ENCODE peak calls at places on chromosomes 3 and 15, in six cellular contexts. One of them, this sample, is unnamed.

GRCh38 chr3:42763023-42763422 is 10.0 kb downstream of the CCDC13 start:
- DNase-seq in A549: no peak
- DNase-seq in Peyer's patch: no peak
- DNase-seq in thyroid gland: no peak
- DNase-seq in esophagus muscularis mucosa: no peak
- DNase-seq in cardiac muscle cell: peak
- DNase-seq in this sample: peak

GRCh38 chr15:90126022-90126421 is 23.8 kb upstream of the IDH2 start:
- DNase-seq in Peyer's patch: no peak
- DNase-seq in cardiac muscle cell: no peak
- DNase-seq in A549: no peak
- DNase-seq in thyroid gland: no peak
- DNase-seq in esophagus muscularis mucosa: no peak
- DNase-seq in this sample: peak

GRCh38 chr15:56732135-56732880 is 1.0 kb downstream of the ZNF280D start:
- DNase-seq in esophagus muscularis mucosa: no peak
- DNase-seq in Peyer's patch: no peak
- DNase-seq in cardiac muscle cell: peak
- DNase-seq in A549: peak
- DNase-seq in thyroid gland: no peak
- DNase-seq in this sample: peak

GRCh38 chr3:190131329-190131728 is 10.6 kb upstream of the P3H2 start:
- DNase-seq in Peyer's patch: no peak
- DNase-seq in A549: no peak
- DNase-seq in thyroid gland: no peak
- DNase-seq in cardiac muscle cell: peak
- DNase-seq in esophagus muscularis mucosa: no peak
- DNase-seq in this sample: no peak

GRCh38 chr15:51970981-51971352 is 611 bp downstream of the LEO1 start:
- DNase-seq in esophagus muscularis mucosa: no peak
- DNase-seq in thyroid gland: no peak
- DNase-seq in A549: peak
- DNase-seq in Peyer's patch: no peak
- DNase-seq in cardiac muscle cell: no peak
- DNase-seq in this sample: peak

GRCh38 chr15:56052389-56053045 is 59.1 kb upstream of the NEDD4 start:
- DNase-seq in cardiac muscle cell: peak
- DNase-seq in A549: peak
- DNase-seq in esophagus muscularis mucosa: no peak
- DNase-seq in thyroid gland: peak
- DNase-seq in Peyer's patch: no peak
- DNase-seq in this sample: no peak

GRCh38 chr15:98850991-98851776 is 156.4 kb downstream of the PGPEP1L start:
- DNase-seq in thyroid gland: peak
- DNase-seq in A549: peak
- DNase-seq in esophagus muscularis mucosa: peak
- DNase-seq in cardiac muscle cell: peak
- DNase-seq in Peyer's patch: peak
- DNase-seq in this sample: peak

GRCh38 chr15:38072507-38073277 is 138.3 kb downstream of the TMCO5A start:
- DNase-seq in thyroid gland: peak
- DNase-seq in Peyer's patch: peak
- DNase-seq in cardiac muscle cell: peak
- DNase-seq in esophagus muscularis mucosa: no peak
- DNase-seq in A549: peak
- DNase-seq in this sample: peak

GRCh38 chr15:36688310-36689102 is 109.1 kb downstream of the CDIN1 start:
- DNase-seq in cardiac muscle cell: peak
- DNase-seq in A549: no peak
- DNase-seq in thyroid gland: no peak
- DNase-seq in Peyer's patch: no peak
- DNase-seq in esophagus muscularis mucosa: no peak
- DNase-seq in this sample: no peak

GRCh38 chr15:101175396-101175795 is 76.5 kb downstream of the CHSY1 start:
- DNase-seq in A549: no peak
- DNase-seq in Peyer's patch: no peak
- DNase-seq in esophagus muscularis mucosa: no peak
- DNase-seq in cardiac muscle cell: no peak
- DNase-seq in thyroid gland: no peak
- DNase-seq in this sample: no peak

GRCh38 chr3:49120096-49120437 is 556 bp downstream of the USP19 start:
- DNase-seq in cardiac muscle cell: no peak
- DNase-seq in Peyer's patch: no peak
- DNase-seq in esophagus muscularis mucosa: no peak
- DNase-seq in thyroid gland: no peak
- DNase-seq in A549: peak
- DNase-seq in this sample: no peak

GRCh38 chr3:107680698-107681097 is 157.9 kb downstream of the BBX start:
- DNase-seq in Peyer's patch: no peak
- DNase-seq in thyroid gland: no peak
- DNase-seq in esophagus muscularis mucosa: no peak
- DNase-seq in cardiac muscle cell: peak
- DNase-seq in A549: no peak
- DNase-seq in this sample: no peak

GRCh38 chr3:84717894-84718293 is 240.9 kb upstream of the CADM2 start:
- DNase-seq in cardiac muscle cell: no peak
- DNase-seq in thyroid gland: no peak
- DNase-seq in A549: no peak
- DNase-seq in esophagus muscularis mucosa: no peak
- DNase-seq in Peyer's patch: no peak
- DNase-seq in this sample: no peak

GRCh38 chr3:55512586-55513343 is 25.7 kb upstream of the WNT5A start:
- DNase-seq in A549: no peak
- DNase-seq in thyroid gland: no peak
- DNase-seq in esophagus muscularis mucosa: no peak
- DNase-seq in cardiac muscle cell: no peak
- DNase-seq in Peyer's patch: no peak
- DNase-seq in this sample: no peak

GRCh38 chr3:142987080-142987700 is 14.2 kb upstream of the U2SURP start:
- DNase-seq in Peyer's patch: no peak
- DNase-seq in thyroid gland: no peak
- DNase-seq in esophagus muscularis mucosa: no peak
- DNase-seq in A549: peak
- DNase-seq in cardiac muscle cell: peak
- DNase-seq in this sample: no peak

GRCh38 chr3:115819785-115820384 is 196.6 kb downstream of the GAP43 start:
- DNase-seq in Peyer's patch: no peak
- DNase-seq in cardiac muscle cell: peak
- DNase-seq in thyroid gland: peak
- DNase-seq in esophagus muscularis mucosa: no peak
- DNase-seq in A549: peak
- DNase-seq in this sample: peak

GRCh38 chr3:139655880-139656279 is 21.9 kb downstream of the NMNAT3 start:
- DNase-seq in esophagus muscularis mucosa: no peak
- DNase-seq in cardiac muscle cell: peak
- DNase-seq in thyroid gland: peak
- DNase-seq in A549: no peak
- DNase-seq in Peyer's patch: no peak
- DNase-seq in this sample: no peak

GRCh38 chr15:92541197-92542190 is 114.1 kb downstream of the FAM174B start:
- DNase-seq in esophagus muscularis mucosa: no peak
- DNase-seq in Peyer's patch: no peak
- DNase-seq in A549: no peak
- DNase-seq in cardiac muscle cell: no peak
- DNase-seq in thyroid gland: no peak
- DNase-seq in this sample: no peak

GRCh38 chr3:184636774-184637316 is 75.0 kb downstream of the MAGEF1 start:
- DNase-seq in esophagus muscularis mucosa: no peak
- DNase-seq in A549: no peak
- DNase-seq in Peyer's patch: no peak
- DNase-seq in thyroid gland: no peak
- DNase-seq in cardiac muscle cell: peak
- DNase-seq in this sample: no peak

GRCh38 chr3:185807455-185808068 is 17.3 kb downstream of the IGF2BP2 start:
- DNase-seq in thyroid gland: no peak
- DNase-seq in A549: no peak
- DNase-seq in Peyer's patch: no peak
- DNase-seq in esophagus muscularis mucosa: no peak
- DNase-seq in cardiac muscle cell: peak
- DNase-seq in this sample: no peak

GRCh38 chr15:76185716-76186115 is 125.6 kb downstream of the ETFA start:
- DNase-seq in thyroid gland: no peak
- DNase-seq in A549: peak
- DNase-seq in esophagus muscularis mucosa: no peak
- DNase-seq in Peyer's patch: no peak
- DNase-seq in cardiac muscle cell: peak
- DNase-seq in this sample: peak

GRCh38 chr3:195249057-195249770 is 21.7 kb downstream of the XXYLT1 start:
- DNase-seq in esophagus muscularis mucosa: peak
- DNase-seq in cardiac muscle cell: no peak
- DNase-seq in thyroid gland: peak
- DNase-seq in Peyer's patch: peak
- DNase-seq in A549: no peak
- DNase-seq in this sample: no peak

GRCh38 chr15:40160689-40161688 is at the start of gene BUB1B:
- DNase-seq in cardiac muscle cell: peak
- DNase-seq in A549: peak
- DNase-seq in thyroid gland: peak
- DNase-seq in esophagus muscularis mucosa: peak
- DNase-seq in Peyer's patch: peak
- DNase-seq in this sample: peak

GRCh38 chr15:40163657-40164416 is 3.0 kb downstream of the BUB1B start:
- DNase-seq in cardiac muscle cell: no peak
- DNase-seq in thyroid gland: no peak
- DNase-seq in A549: no peak
- DNase-seq in Peyer's patch: no peak
- DNase-seq in esophagus muscularis mucosa: no peak
- DNase-seq in this sample: no peak

GRCh38 chr15:40162552-40162951 is 1.7 kb downstream of the BUB1B start:
- DNase-seq in A549: no peak
- DNase-seq in thyroid gland: no peak
- DNase-seq in Peyer's patch: no peak
- DNase-seq in cardiac muscle cell: no peak
- DNase-seq in esophagus muscularis mucosa: no peak
- DNase-seq in this sample: no peak

GRCh38 chr15:40160021-40160420 is 848 bp upstream of the BUB1B start:
- DNase-seq in Peyer's patch: no peak
- DNase-seq in thyroid gland: no peak
- DNase-seq in cardiac muscle cell: no peak
- DNase-seq in A549: no peak
- DNase-seq in esophagus muscularis mucosa: peak
- DNase-seq in this sample: no peak

DNA sequence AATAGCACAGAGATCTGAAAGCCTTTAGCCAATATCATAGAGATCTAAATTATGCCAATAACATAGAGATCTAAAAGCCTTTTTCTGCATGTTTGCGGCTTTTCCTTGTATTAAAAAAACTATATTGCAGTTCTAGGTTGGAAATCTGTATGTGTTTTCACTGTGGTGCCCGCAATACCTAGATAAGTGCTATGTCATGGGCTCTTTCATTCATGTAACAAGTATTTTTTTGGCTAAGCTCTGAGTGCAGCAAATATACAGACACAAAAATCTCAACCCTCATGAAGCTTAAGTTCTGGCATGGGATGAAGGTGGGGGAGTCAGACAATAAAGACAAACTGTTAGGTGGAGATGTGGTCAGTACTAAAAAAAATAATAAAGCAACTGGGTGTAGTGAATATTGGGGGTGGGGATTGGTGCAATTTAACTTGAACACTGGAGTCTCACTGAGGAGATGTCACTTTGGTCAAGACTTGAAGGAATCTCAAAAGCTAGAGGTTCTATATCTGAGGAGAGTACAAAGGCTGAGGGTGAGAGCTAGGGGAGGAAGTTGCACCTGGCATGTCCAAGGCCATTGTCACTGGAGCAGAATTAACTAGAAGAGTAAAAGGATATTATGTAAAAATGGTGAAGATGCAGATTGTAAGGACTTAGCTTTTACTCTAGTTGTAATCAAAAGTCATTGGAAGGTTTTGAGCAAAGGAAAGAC is 978 bp downstream of the BUB1B start:
- DNase-seq in A549: no peak
- DNase-seq in cardiac muscle cell: no peak
- DNase-seq in thyroid gland: no peak
- DNase-seq in Peyer's patch: no peak
- DNase-seq in esophagus muscularis mucosa: peak
- DNase-seq in this sample: no peak
- H3K27ac ChIP-seq in A549: peak
- H3K27ac ChIP-seq in cardiac muscle cell: no peak
- H3K27ac ChIP-seq in thyroid gland: no peak
- H3K27ac ChIP-seq in Peyer's patch: no peak
- H3K27ac ChIP-seq in esophagus muscularis mucosa: no peak
- H3K27ac ChIP-seq in this sample: no peak

DNA sequence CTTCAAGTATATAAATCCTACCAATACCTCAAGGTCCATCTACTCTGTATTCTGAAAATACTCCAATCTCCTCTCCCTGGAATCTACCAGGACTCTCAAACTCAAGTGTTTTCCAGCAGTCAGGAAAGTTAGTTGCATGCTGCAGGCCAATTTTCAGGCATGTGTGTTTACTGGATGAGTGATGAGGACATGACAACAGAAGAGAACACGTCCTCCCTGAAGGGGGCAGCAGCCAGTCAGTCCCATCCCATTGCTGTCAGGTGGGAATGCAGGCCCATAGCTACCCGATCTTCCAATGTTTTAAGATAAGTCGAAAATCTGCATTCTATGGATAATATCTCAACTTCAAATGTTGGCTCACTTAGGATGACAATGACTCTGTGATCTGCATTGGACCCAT is 496.2 kb downstream of the FHIT start:
- DNase-seq in A549: peak
- DNase-seq in Peyer's patch: no peak
- DNase-seq in esophagus muscularis mucosa: no peak
- DNase-seq in cardiac muscle cell: no peak
- DNase-seq in thyroid gland: no peak
- DNase-seq in this sample: no peak
- TF ChIP-seq CTCF in A549: no peak
- TF ChIP-seq CTCF in Peyer's patch: no peak
- TF ChIP-seq CTCF in esophagus muscularis mucosa: no peak
- TF ChIP-seq CTCF in cardiac muscle cell: no peak
- TF ChIP-seq CTCF in thyroid gland: no peak
- TF ChIP-seq CTCF in this sample: no peak

DNA sequence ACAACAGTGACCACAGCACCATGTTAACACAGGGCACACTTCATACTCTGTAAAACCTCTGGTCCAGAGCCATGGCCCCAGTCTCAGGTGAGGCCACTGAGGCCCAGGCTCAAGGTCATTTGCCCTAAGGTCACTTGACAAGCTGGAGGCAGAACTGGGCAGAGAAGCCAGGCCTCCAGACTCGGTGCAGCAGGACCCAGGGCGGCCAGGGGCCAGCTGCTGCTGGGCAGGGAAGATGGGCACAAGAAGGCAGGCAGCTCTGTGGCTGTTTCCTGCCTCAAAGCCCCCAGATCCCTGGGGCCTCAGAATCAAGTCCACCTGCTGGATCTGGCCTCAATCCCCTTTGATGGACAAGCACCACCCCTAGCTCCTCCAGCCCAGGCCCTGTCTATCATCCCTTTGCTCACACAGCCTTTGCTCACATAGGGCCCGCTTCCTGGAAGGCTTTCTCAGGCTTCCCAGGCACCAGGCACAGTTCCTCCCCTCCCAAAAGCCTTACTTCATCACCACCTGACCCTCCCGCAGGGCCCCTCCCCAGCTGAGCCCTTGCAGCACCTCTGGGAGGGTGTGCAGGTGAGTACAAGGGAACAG is 37.9 kb upstream of the LINGO1 start:
- DNase-seq in esophagus muscularis mucosa: no peak
- DNase-seq in cardiac muscle cell: no peak
- DNase-seq in A549: no peak
- DNase-seq in Peyer's patch: no peak
- DNase-seq in thyroid gland: no peak
- DNase-seq in this sample: no peak
- H3K27ac ChIP-seq in esophagus muscularis mucosa: no peak
- H3K27ac ChIP-seq in cardiac muscle cell: no peak
- H3K27ac ChIP-seq in A549: no peak
- H3K27ac ChIP-seq in Peyer's patch: no peak
- H3K27ac ChIP-seq in thyroid gland: no peak
- H3K27ac ChIP-seq in this sample: no peak

GRCh38 chr15:61155741-61156700 is 73.1 kb downstream of the RORA start:
- DNase-seq in Peyer's patch: no peak
- DNase-seq in cardiac muscle cell: peak
- DNase-seq in thyroid gland: peak
- DNase-seq in esophagus muscularis mucosa: peak
- DNase-seq in A549: no peak
- DNase-seq in this sample: no peak
- TF ChIP-seq CTCF in Peyer's patch: no peak
- TF ChIP-seq CTCF in cardiac muscle cell: no peak
- TF ChIP-seq CTCF in thyroid gland: no peak
- TF ChIP-seq CTCF in esophagus muscularis mucosa: no peak
- TF ChIP-seq CTCF in A549: no peak
- TF ChIP-seq CTCF in this sample: no peak